ENCODE peak calls at places on chromosome 1, in four cellular contexts. One of them, this sample, is unnamed.

GRCh38 chr1:18560692-18561091 is 70.0 kb upstream of the PAX7 start:
- DNase-seq in lower lobe of right lung: no peak
- DNase-seq in AG04450: no peak
- DNase-seq in CD8-positive, alpha-beta T cell: no peak
- DNase-seq in this sample: no peak

GRCh38 chr1:239288964-239289535 is 97.3 kb upstream of the CHRM3 start:
- DNase-seq in lower lobe of right lung: no peak
- DNase-seq in AG04450: no peak
- DNase-seq in CD8-positive, alpha-beta T cell: no peak
- DNase-seq in this sample: no peak

GRCh38 chr1:18882511-18882910 is 19.8 kb downstream of the ALDH4A1 start:
- DNase-seq in lower lobe of right lung: no peak
- DNase-seq in AG04450: no peak
- DNase-seq in CD8-positive, alpha-beta T cell: no peak
- DNase-seq in this sample: no peak

GRCh38 chr1:112263464-112263863 is 132.6 kb upstream of the CTTNBP2NL start:
- DNase-seq in lower lobe of right lung: no peak
- DNase-seq in AG04450: no peak
- DNase-seq in CD8-positive, alpha-beta T cell: no peak
- DNase-seq in this sample: no peak

GRCh38 chr1:204451352-204452124 is 39.9 kb upstream of the PPP1R15B start:
- DNase-seq in lower lobe of right lung: no peak
- DNase-seq in AG04450: no peak
- DNase-seq in CD8-positive, alpha-beta T cell: no peak
- DNase-seq in this sample: no peak

GRCh38 chr1:85361106-85361505 is 84.7 kb upstream of the BCL10 start:
- DNase-seq in lower lobe of right lung: no peak
- DNase-seq in AG04450: peak; percentile 36
- DNase-seq in CD8-positive, alpha-beta T cell: no peak
- DNase-seq in this sample: no peak

GRCh38 chr1:37475380-37476086 is 1.2 kb downstream of the ZC3H12A start:
- DNase-seq in lower lobe of right lung: no peak
- DNase-seq in AG04450: no peak
- DNase-seq in CD8-positive, alpha-beta T cell: no peak
- DNase-seq in this sample: no peak

GRCh38 chr1:13536612-13537011 is 22.8 kb upstream of the LRRC38 start:
- DNase-seq in lower lobe of right lung: no peak
- DNase-seq in AG04450: no peak
- DNase-seq in CD8-positive, alpha-beta T cell: no peak
- DNase-seq in this sample: no peak

GRCh38 chr1:25137106-25137505 is 95.2 kb downstream of the SYF2 start:
- DNase-seq in lower lobe of right lung: no peak
- DNase-seq in AG04450: no peak
- DNase-seq in CD8-positive, alpha-beta T cell: no peak
- DNase-seq in this sample: no peak
- H3K27me3 ChIP-seq in lower lobe of right lung: peaks cover 22% of the 10 kb centered on the region
- H3K27me3 ChIP-seq in AG04450: peaks cover 43% of the 10 kb centered on the region
- H3K27me3 ChIP-seq in CD8-positive, alpha-beta T cell: no peaks in the 10 kb centered on the region
- H3K27me3 ChIP-seq in this sample: peaks cover 10% of the 10 kb centered on the region

GRCh38 chr1:207242911-207243310 is 78.6 kb upstream of the CD55 start:
- DNase-seq in lower lobe of right lung: no peak
- DNase-seq in AG04450: no peak
- DNase-seq in CD8-positive, alpha-beta T cell: no peak
- DNase-seq in this sample: no peak

GRCh38 chr1:207241164-207241934 is 80.1 kb upstream of the CD55 start:
- DNase-seq in lower lobe of right lung: no peak
- DNase-seq in AG04450: no peak
- DNase-seq in CD8-positive, alpha-beta T cell: no peak
- DNase-seq in this sample: no peak

GRCh38 chr1:207243756-207244408 is 77.6 kb upstream of the CD55 start:
- DNase-seq in lower lobe of right lung: no peak
- DNase-seq in AG04450: no peak
- DNase-seq in CD8-positive, alpha-beta T cell: no peak
- DNase-seq in this sample: no peak

GRCh38 chr1:207239874-207240273 is 81.6 kb upstream of the CD55 start:
- DNase-seq in lower lobe of right lung: no peak
- DNase-seq in AG04450: no peak
- DNase-seq in CD8-positive, alpha-beta T cell: no peak
- DNase-seq in this sample: no peak

DNA sequence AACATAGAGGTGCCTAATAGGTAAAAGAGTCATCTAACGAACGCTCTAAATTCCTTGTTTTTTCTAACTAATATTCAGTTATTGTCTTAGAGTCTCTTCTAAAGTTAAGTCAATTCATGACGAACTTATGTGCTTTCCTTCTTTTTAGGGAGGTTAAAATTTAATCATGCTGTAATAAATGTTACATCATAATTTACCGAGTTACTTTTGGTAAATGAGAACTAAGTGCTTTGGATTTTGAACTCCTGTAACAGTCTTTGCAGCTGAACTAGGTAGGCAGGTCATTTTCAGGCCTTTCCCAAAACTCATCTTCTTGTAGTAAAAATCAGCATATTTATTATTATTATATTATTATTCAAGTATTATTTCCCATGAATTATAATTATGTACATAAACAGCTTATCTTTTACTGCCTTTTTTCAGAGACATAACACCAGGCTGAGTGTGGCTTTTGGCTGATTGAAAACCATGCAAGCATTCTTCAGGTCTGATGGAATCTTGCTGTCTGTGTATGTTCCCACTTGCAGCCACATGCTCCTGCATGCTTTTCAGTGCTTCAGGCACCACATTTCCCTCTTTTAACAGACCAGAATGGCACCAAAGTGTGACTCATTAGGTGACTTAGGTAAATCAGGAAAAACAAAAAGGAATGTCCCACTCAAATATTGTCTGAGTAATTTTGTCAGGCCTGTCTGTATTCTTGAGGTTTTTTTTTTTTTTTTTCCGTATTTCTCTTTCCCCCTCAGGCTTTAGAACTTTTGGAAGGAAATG is 81.0 kb upstream of the CD55 start:
- DNase-seq in lower lobe of right lung: no peak
- DNase-seq in AG04450: no peak
- DNase-seq in CD8-positive, alpha-beta T cell: no peak
- DNase-seq in this sample: no peak
- H3K4me3 ChIP-seq in lower lobe of right lung: no peak overlapping the region
- H3K4me3 ChIP-seq in AG04450: no peak overlapping the region
- H3K4me3 ChIP-seq in CD8-positive, alpha-beta T cell: no peak overlapping the region
- H3K4me3 ChIP-seq in this sample: no peak overlapping the region

DNA sequence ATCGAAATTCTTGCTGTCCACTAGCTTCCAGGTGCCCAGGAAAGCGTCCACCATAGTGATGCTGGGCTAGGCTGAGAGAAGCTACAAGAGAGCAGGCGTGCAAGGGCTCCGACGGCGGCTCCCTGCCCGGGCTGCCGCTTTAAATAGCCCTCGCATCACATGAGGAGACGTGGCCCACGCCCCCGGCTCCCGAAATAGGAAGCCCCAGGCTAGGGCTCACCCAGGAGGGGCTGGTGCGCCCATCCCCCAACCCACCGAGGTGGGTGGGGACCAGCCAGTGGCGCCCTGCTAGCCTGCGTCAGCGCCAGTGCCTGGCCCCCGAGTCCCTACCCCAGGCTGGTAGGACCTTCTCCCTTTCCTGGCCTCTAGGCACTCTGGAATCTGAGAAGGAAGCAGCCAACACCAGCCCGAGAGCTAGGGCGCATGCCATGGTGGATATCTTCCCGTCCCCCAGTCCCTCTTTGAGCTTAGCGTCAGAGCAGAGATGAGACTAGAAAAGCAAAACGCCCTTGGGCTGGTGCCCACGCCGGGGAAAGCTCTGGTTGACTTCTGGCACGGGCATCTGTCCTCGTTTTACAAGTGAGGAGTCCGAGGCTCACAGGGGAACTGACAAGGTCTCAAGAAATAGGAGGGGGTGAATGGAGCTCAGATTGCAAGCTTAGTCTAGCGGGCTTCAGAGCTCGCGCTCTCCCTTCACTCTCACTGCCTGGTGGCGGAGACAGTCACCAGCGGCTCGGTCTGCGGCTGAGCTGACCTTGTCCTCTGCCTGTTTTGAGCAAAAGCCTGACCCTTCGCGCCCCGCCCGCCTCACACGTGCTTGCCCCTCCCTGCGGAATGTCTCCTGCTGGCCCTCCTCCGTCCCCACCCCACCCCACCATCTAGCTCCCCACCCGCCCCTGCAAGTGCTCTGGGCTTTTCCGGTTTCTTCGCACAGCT is at the start of gene FABP3:
- DNase-seq in lower lobe of right lung: peak; percentile 88
- DNase-seq in AG04450: no peak
- DNase-seq in CD8-positive, alpha-beta T cell: peak; percentile 15
- DNase-seq in this sample: no peak
- H3K27ac ChIP-seq in lower lobe of right lung: peak within 1 kb of the TSS; percentile 75
- H3K27ac ChIP-seq in AG04450: peak within 1 kb of the TSS; percentile 70
- H3K27ac ChIP-seq in CD8-positive, alpha-beta T cell: no peak within 1 kb of the TSS
- H3K27ac ChIP-seq in this sample: no peak within 1 kb of the TSS

GRCh38 chr1:5227114-5227513 is 572.7 kb downstream of the AJAP1 start:
- DNase-seq in lower lobe of right lung: no peak
- DNase-seq in AG04450: no peak
- DNase-seq in CD8-positive, alpha-beta T cell: no peak
- DNase-seq in this sample: no peak
- H3K27me3 ChIP-seq in lower lobe of right lung: peaks cover 22% of the 10 kb centered on the region
- H3K27me3 ChIP-seq in AG04450: no peaks in the 10 kb centered on the region
- H3K27me3 ChIP-seq in CD8-positive, alpha-beta T cell: no peaks in the 10 kb centered on the region
- H3K27me3 ChIP-seq in this sample: no peaks in the 10 kb centered on the region

GRCh38 chr1:10181154-10181553 is 29.2 kb upstream of the KIF1B start:
- DNase-seq in lower lobe of right lung: no peak
- DNase-seq in AG04450: no peak
- DNase-seq in CD8-positive, alpha-beta T cell: no peak
- DNase-seq in this sample: no peak

GRCh38 chr1:10179408-10179685 is 31.0 kb upstream of the KIF1B start:
- DNase-seq in lower lobe of right lung: no peak
- DNase-seq in AG04450: no peak
- DNase-seq in CD8-positive, alpha-beta T cell: no peak
- DNase-seq in this sample: no peak

GRCh38 chr1:10178602-10179407 is 31.6 kb upstream of the KIF1B start:
- DNase-seq in lower lobe of right lung: no peak
- DNase-seq in AG04450: no peak
- DNase-seq in CD8-positive, alpha-beta T cell: no peak
- DNase-seq in this sample: no peak

GRCh38 chr1:10179751-10180150 is 30.6 kb upstream of the KIF1B start:
- DNase-seq in lower lobe of right lung: no peak
- DNase-seq in AG04450: no peak
- DNase-seq in CD8-positive, alpha-beta T cell: no peak
- DNase-seq in this sample: no peak
- H3K4me3 ChIP-seq in lower lobe of right lung: no peak overlapping the region
- H3K4me3 ChIP-seq in AG04450: no peak overlapping the region
- H3K4me3 ChIP-seq in CD8-positive, alpha-beta T cell: no peak overlapping the region
- H3K4me3 ChIP-seq in this sample: no peak overlapping the region

GRCh38 chr1:67060811-67061218 is 6.9 kb upstream of the SLC35D1 start:
- DNase-seq in lower lobe of right lung: no peak
- DNase-seq in AG04450: peak; percentile 97
- DNase-seq in CD8-positive, alpha-beta T cell: no peak
- DNase-seq in this sample: no peak
- H3K27ac ChIP-seq in lower lobe of right lung: no peak overlapping the region
- H3K27ac ChIP-seq in AG04450: peak overlapping the region; percentile 85
- H3K27ac ChIP-seq in CD8-positive, alpha-beta T cell: no peak overlapping the region
- H3K27ac ChIP-seq in this sample: no peak overlapping the region

GRCh38 chr1:6569033-6569432 is 10.8 kb upstream of the ZBTB48 start:
- DNase-seq in lower lobe of right lung: no peak
- DNase-seq in AG04450: no peak
- DNase-seq in CD8-positive, alpha-beta T cell: no peak
- DNase-seq in this sample: no peak
- H3K27me3 ChIP-seq in lower lobe of right lung: no peaks in the 10 kb centered on the region
- H3K27me3 ChIP-seq in AG04450: peaks cover 28% of the 10 kb centered on the region
- H3K27me3 ChIP-seq in CD8-positive, alpha-beta T cell: no peaks in the 10 kb centered on the region
- H3K27me3 ChIP-seq in this sample: no peaks in the 10 kb centered on the region

DNA sequence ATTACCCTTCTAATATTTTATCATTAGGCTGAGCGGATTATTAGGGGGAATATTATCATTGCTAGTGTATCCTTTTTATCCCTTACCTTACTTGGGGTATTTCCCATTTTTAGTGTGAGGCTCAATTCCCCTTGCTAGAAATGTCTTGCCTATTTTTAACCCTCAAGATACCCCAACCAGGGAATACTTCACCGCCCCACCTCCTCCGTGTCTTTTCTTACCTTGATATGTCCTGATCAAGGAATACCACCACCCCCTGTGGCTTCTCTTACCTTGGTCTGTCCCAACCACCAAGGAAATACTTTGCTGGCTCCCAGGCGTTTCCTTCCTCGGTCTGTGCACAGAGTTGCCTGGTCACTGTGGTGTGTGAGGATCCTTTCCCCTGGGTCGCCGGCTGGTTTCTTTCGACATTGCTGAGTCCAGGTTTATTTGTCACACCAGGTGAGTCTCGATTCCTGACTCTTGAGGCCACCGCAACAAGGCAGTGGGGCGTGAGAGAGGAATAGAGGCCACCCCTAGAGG is 57.8 kb downstream of the SERINC2 start:
- DNase-seq in lower lobe of right lung: no peak
- DNase-seq in AG04450: no peak
- DNase-seq in CD8-positive, alpha-beta T cell: no peak
- DNase-seq in this sample: no peak
- H3K4me3 ChIP-seq in lower lobe of right lung: no peak overlapping the region
- H3K4me3 ChIP-seq in AG04450: no peak overlapping the region
- H3K4me3 ChIP-seq in CD8-positive, alpha-beta T cell: no peak overlapping the region
- H3K4me3 ChIP-seq in this sample: no peak overlapping the region

GRCh38 chr1:226405411-226405988 is 2.4 kb downstream of the PARP1 start:
- DNase-seq in lower lobe of right lung: no peak
- DNase-seq in AG04450: no peak
- DNase-seq in CD8-positive, alpha-beta T cell: peak; percentile 25
- DNase-seq in this sample: no peak
- H3K27ac ChIP-seq in lower lobe of right lung: no peak overlapping the region
- H3K27ac ChIP-seq in AG04450: no peak overlapping the region
- H3K27ac ChIP-seq in CD8-positive, alpha-beta T cell: no peak overlapping the region
- H3K27ac ChIP-seq in this sample: peak overlapping the region; percentile 7